ENCODE peak calls at places on chromosomes 2 and 18, in seven cellular contexts. O is heart right ventricle, C is left lung, U is neuronal stem cell, G is heart left ventricle, Z is A549, N is lower lobe of right lung. B is an unnamed sample.

GRCh38 chr2:17538844-17539554 is 1.5 kb upstream of the VSNL1 start:
- DNase-seq in O (peak; percentile 77), C (peak; percentile 69), U (peak; percentile 76), G (peak; percentile 87), Z (no peak), N (peak; percentile 72), B (peak; percentile 83)

GRCh38 chr18:26503382-26503781 is 45.0 kb downstream of the KCTD1 start:
- DNase-seq in O (no peak), C (no peak), U (no peak), G (no peak), Z (no peak), N (no peak), B (no peak)

GRCh38 chr18:45998244-45998643 is 31.1 kb upstream of the EPG5 start:
- DNase-seq in O (no peak), C (no peak), U (no peak), G (no peak), Z (no peak), N (no peak), B (no peak)

GRCh38 chr2:100924520-100925451 is 77.3 kb upstream of the RPL31 start:
- DNase-seq in O (no peak), C (no peak), U (no peak), G (peak; percentile 48), Z (no peak), N (no peak), B (peak; percentile 67)

GRCh38 chr18:59846814-59847490 is 52.8 kb upstream of the PMAIP1 start:
- DNase-seq in O (no peak), C (no peak), U (no peak), G (no peak), Z (no peak), N (no peak), B (no peak)

GRCh38 chr2:11692966-11693521 is 23.0 kb upstream of the NTSR2 start:
- DNase-seq in O (no peak), C (peak; percentile 52), U (peak; percentile 64), G (peak; percentile 50), Z (peak; percentile 82), N (no peak), B (no peak)

GRCh38 chr18:23428821-23429220 is 24.3 kb upstream of the RIOK3 start:
- DNase-seq in O (no peak), C (no peak), U (no peak), G (no peak), Z (no peak), N (no peak), B (no peak)

GRCh38 chr18:28177828-28178635 is 1.1 kb upstream of the CDH2 start:
- DNase-seq in O (peak; percentile 71), C (peak; percentile 34), U (peak; percentile 80), G (peak; percentile 73), Z (peak; percentile 51), N (no peak), B (peak; percentile 83)

GRCh38 chr2:239190921-239191885 is 209.6 kb downstream of the HDAC4 start:
- DNase-seq in O (no peak), C (peak; percentile 31), U (no peak), G (no peak), Z (no peak), N (no peak), B (peak; percentile 54)

GRCh38 chr18:59559528-59559927 is 137.7 kb downstream of the CCBE1 start:
- DNase-seq in O (no peak), C (no peak), U (no peak), G (no peak), Z (no peak), N (no peak), B (no peak)

GRCh38 chr18:67519582-67519981 is 3.1 kb upstream of the DSEL start:
- DNase-seq in O (no peak), C (no peak), U (no peak), G (no peak), Z (no peak), N (no peak), B (no peak)

DNA sequence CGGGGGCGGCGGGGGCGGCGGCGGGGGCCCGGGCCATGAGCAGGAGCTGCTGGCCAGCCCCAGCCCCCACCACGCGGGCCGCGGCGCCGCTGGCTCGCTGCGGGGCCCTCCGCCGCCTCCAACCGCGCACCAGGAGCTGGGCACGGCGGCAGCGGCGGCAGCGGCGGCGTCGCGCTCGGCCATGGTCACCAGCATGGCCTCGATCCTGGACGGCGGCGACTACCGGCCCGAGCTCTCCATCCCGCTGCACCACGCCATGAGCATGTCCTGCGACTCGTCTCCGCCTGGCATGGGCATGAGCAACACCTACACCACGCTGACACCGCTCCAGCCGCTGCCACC is 648 bp downstream of the ONECUT2 start:
- DNase-seq in O (no peak), C (no peak), U (no peak), G (no peak), Z (no peak), N (no peak), B (no peak)
- H3K4me1 ChIP-seq in O (peaks cover 50% of the 10 kb centered on the region), C (peaks cover 59% of the 10 kb centered on the region), U (peaks cover 21% of the 10 kb centered on the region), G (peaks cover 57% of the 10 kb centered on the region), Z (peaks cover 8% of the 10 kb centered on the region), N (peaks cover 38% of the 10 kb centered on the region), B (no peaks in the 10 kb centered on the region)

GRCh38 chr2:105800953-105801635 is 56.4 kb downstream of the NCK2 start:
- DNase-seq in O (no peak), C (no peak), U (no peak), G (no peak), Z (no peak), N (no peak), B (no peak)

GRCh38 chr2:105802587-105802986 is 57.9 kb downstream of the NCK2 start:
- DNase-seq in O (no peak), C (no peak), U (no peak), G (no peak), Z (no peak), N (no peak), B (no peak)

GRCh38 chr2:105800036-105800755 is 55.5 kb downstream of the NCK2 start:
- DNase-seq in O (no peak), C (no peak), U (no peak), G (no peak), Z (no peak), N (no peak), B (no peak)

GRCh38 chr2:105803337-105803736 is 58.6 kb downstream of the NCK2 start:
- DNase-seq in O (no peak), C (no peak), U (no peak), G (no peak), Z (no peak), N (no peak), B (no peak)

GRCh38 chr2:105801961-105802360 is 57.2 kb downstream of the NCK2 start:
- DNase-seq in O (no peak), C (no peak), U (no peak), G (no peak), Z (no peak), N (no peak), B (no peak)
- H3K4me1 ChIP-seq in O (peaks cover 83% of the 10 kb centered on the region), C (peaks cover 77% of the 10 kb centered on the region), U (peaks cover 4% of the 10 kb centered on the region), G (peaks cover 78% of the 10 kb centered on the region), Z (no peaks in the 10 kb centered on the region), N (peaks cover 52% of the 10 kb centered on the region), B (peaks cover 3% of the 10 kb centered on the region)

DNA sequence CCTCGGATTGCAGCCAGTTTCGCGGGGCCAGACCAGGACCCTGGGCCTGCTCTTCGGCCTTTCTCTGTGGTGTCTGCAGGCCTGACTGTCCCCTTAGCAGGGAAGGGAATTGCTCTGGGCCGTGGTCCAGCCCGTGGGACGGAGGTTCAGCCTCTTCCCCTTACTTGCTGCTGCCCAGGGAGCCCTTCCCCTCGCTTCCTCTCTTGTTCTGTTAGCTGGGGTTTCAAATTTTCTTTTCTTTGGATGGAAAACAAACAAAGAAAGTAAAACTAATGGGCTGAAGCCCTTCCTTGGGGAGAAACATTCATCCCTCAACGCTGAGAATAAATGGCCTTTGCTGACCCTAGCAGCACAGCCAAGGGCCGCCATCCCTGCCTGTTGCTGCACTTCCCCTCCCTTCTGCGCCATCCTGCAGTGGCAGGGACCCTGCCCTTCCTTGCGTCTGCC is 52.4 kb downstream of the ASAP2 start:
- DNase-seq in O (peak; percentile 77), C (no peak), U (no peak), G (peak; percentile 78), Z (no peak), N (no peak), B (peak; percentile 85)
- H3K4me1 ChIP-seq in O (peaks cover 88% of the 10 kb centered on the region), C (peaks cover 74% of the 10 kb centered on the region), U (peaks cover 48% of the 10 kb centered on the region), G (peaks cover 88% of the 10 kb centered on the region), Z (peaks cover 32% of the 10 kb centered on the region), N (peaks cover 77% of the 10 kb centered on the region), B (no peaks in the 10 kb centered on the region)

DNA sequence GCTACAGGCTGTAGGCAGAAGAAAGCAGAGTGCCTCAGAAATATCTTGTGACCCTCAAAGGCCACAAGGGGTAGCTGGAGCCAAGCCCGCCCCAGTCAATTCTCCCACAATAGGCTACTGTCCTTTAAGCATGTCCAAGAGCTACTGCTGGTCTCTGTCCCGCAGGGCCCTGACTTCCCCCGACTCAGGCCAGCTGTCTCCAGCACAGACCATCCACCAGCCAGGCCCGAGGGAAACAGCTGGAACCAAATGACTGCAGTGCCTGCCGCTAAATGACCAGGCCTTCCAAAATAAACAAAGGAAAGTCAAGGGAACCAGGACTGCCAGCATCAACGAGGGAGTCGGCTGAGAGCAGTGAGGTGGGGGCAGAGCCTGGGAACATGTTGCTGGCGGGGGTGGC is 36.7 kb downstream of the MCFD2 start:
- DNase-seq in O (peak; percentile 78), C (no peak), U (no peak), G (peak; percentile 88), Z (no peak), N (no peak), B (peak; percentile 79)
- H3K4me1 ChIP-seq in O (peaks cover 60% of the 10 kb centered on the region), C (peaks cover 22% of the 10 kb centered on the region), U (peaks cover 2% of the 10 kb centered on the region), G (peaks cover 66% of the 10 kb centered on the region), Z (peaks cover 88% of the 10 kb centered on the region), N (peaks cover 26% of the 10 kb centered on the region), B (no peaks in the 10 kb centered on the region)

GRCh38 chr2:69621440-69621839 is 22.1 kb downstream of the AAK1 start:
- DNase-seq in O (no peak), C (no peak), U (no peak), G (no peak), Z (no peak), N (no peak), B (no peak)

GRCh38 chr2:69618362-69618761 is 25.2 kb downstream of the AAK1 start:
- DNase-seq in O (no peak), C (no peak), U (no peak), G (no peak), Z (no peak), N (no peak), B (peak; percentile 76)

GRCh38 chr2:69619725-69620124 is 23.8 kb downstream of the AAK1 start:
- DNase-seq in O (no peak), C (no peak), U (no peak), G (no peak), Z (no peak), N (no peak), B (no peak)

GRCh38 chr2:69623236-69623635 is 20.3 kb downstream of the AAK1 start:
- DNase-seq in O (no peak), C (no peak), U (no peak), G (no peak), Z (no peak), N (no peak), B (no peak)

DNA sequence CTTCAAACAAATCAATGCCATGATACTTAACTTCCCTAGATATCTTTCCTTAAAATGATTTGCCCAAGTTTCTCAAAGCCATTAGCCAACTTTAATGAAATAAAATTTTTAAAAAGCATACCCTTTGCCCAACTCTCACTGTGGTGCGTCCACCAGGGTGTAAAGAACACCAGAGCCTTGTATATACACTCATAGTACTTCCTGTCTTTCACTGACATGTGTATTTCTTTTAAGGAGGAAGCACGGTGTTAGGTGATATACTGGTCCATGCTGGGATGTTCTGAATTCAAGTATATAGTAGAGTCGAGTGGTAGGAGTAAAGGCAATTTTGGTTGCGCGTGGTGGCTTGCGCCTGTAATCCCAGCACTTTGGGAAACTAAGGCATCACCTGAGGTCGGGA is 22.7 kb downstream of the AAK1 start:
- DNase-seq in O (no peak), C (no peak), U (no peak), G (no peak), Z (no peak), N (no peak), B (no peak)
- H3K4me1 ChIP-seq in O (peaks cover 62% of the 10 kb centered on the region), C (peaks cover 72% of the 10 kb centered on the region), U (no peaks in the 10 kb centered on the region), G (peaks cover 69% of the 10 kb centered on the region), Z (peaks cover 27% of the 10 kb centered on the region), N (peaks cover 67% of the 10 kb centered on the region), B (peaks cover 2% of the 10 kb centered on the region)

B was measured in aorta.